ENCODE peak calls at places on chromosomes 5 and 9, in five cellular contexts. Z, U, T, L and A are unnamed samples. For H3K4me1, the result is how much of the 10 kb centered on the place peaks cover.

GRCh38 chr5:158978061-158978745 is 121.5 kb downstream of the EBF1 start:
- DNase-seq in T (no peak), Z (no peak), U (peak), L (no peak), A (no peak)

GRCh38 chr5:96968074-96968473 is 32.2 kb downstream of the LNPEP start:
- DNase-seq in U (peak), L (no peak), T (no peak), Z (no peak), A (no peak)

GRCh38 chr5:149940077-149940574 is 4.5 kb downstream of the PDE6A start:
- DNase-seq in U (no peak), L (no peak), Z (no peak), T (no peak), A (no peak)

GRCh38 chr9:109558718-109559151 is 60.6 kb upstream of the PTPN3 start:
- DNase-seq in U (no peak), Z (no peak), T (no peak), L (no peak), A (no peak)

GRCh38 chr5:1044117-1044516 is 35.5 kb downstream of the NKD2 start:
- DNase-seq in Z (no peak), L (no peak), U (no peak), T (no peak), A (no peak)

GRCh38 chr9:133134419-133135190 is 13.6 kb upstream of the RALGDS start:
- DNase-seq in U (no peak), T (no peak), L (no peak), Z (no peak), A (no peak)

GRCh38 chr9:22079873-22080341 is 70.8 kb upstream of the CDKN2B start:
- DNase-seq in T (no peak), U (peak), L (no peak), Z (no peak), A (no peak)

GRCh38 chr5:537621-538071 is 13.4 kb upstream of the SLC9A3 start:
- DNase-seq in U (no peak), Z (no peak), T (no peak), L (no peak), A (no peak)

GRCh38 chr5:39970117-39970798 is 545.5 kb upstream of the DAB2 start:
- DNase-seq in U (no peak), T (no peak), Z (no peak), L (no peak), A (no peak)

GRCh38 chr5:16675747-16676255 is 59.0 kb upstream of the RETREG1 start:
- DNase-seq in T (no peak), U (no peak), L (no peak), Z (no peak), A (no peak)

GRCh38 chr5:31106259-31106658 is 87.2 kb upstream of the CDH6 start:
- DNase-seq in T (no peak), Z (no peak), L (peak), U (no peak), A (no peak)

GRCh38 chr5:165460911-165461310 is 1955.5 kb downstream of the MAT2B start:
- DNase-seq in L (no peak), T (no peak), U (peak), Z (no peak), A (no peak)

GRCh38 chr5:40221796-40222195 is 457.9 kb upstream of the PTGER4 start:
- DNase-seq in Z (no peak), T (no peak), U (peak), L (no peak), A (no peak)

DNA sequence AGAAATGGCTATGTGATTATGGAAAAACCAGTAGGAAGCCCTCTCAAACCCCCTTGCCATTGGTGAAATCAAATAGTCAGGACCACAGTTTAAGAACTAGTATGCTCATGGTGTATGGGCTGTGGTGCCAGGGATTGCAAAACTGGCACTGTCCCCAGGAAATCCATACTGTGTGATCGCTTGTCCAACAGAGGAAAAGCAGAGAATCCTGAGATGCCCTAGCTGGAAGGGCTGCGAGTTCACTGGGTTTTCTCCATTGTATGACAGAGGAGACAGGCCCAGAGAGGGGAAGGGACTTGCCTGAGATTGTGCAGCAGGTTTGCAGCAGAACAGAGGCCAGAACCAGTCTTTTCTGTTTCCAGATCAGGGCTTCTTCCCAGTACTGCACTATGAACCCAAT is 12.5 kb downstream of the SEC61B start:
- DNase-seq in T (no peak), Z (no peak), U (no peak), L (no peak), A (no peak)
- H3K4me1 ChIP-seq in T (under half), Z (under half), U (under half), L (under half), A (under half)

DNA sequence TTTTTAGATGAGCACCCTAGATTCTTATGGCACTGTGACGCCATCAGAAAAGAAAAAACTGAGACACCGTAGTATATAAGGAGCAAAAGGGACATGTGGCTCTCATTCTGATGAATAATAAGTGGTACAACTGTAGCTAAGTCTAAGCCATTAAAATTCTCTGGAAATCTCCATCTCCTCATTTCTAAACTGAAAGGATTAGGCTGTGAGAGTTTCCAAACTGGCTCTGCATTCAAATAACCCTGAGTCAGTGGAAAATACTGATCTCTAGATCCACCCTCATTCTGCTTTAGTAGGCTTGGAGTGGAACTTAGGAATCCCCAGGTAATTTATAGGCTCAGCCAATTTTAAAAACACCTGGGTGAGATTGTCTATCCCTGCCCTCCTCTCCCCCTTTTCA is 28.5 kb downstream of the PTAR1 start:
- DNase-seq in Z (no peak), U (no peak), T (no peak), L (no peak), A (no peak)
- H3K4me1 ChIP-seq in Z (under half), U (under half), T (under half), L (under half), A (under half)

GRCh38 chr9:93097496-93098205 is 1.6 kb downstream of the CARD19 start:
- DNase-seq in L (no peak), T (no peak), U (peak), Z (no peak), A (peak)
- H3K4me1 ChIP-seq in L (under half), T (half or more), U (under half), Z (half or more), A (under half)

GRCh38 chr5:141513627-141514329 is 24.9 kb downstream of the PCDHGC5 start:
- DNase-seq in U (peak), L (peak), Z (no peak), T (no peak), A (peak)

GRCh38 chr5:141513021-141513626 is 24.2 kb downstream of the PCDHGC5 start:
- DNase-seq in T (no peak), Z (no peak), U (peak), L (peak), A (peak)

GRCh38 chr5:141510850-141511718 is 22.2 kb downstream of the PCDHGC5 start:
- DNase-seq in U (no peak), Z (no peak), T (no peak), L (no peak), A (no peak)

GRCh38 chr5:141511771-141512325 is 23.0 kb downstream of the PCDHGC5 start:
- DNase-seq in U (no peak), L (no peak), Z (no peak), T (no peak), A (no peak)

DNA sequence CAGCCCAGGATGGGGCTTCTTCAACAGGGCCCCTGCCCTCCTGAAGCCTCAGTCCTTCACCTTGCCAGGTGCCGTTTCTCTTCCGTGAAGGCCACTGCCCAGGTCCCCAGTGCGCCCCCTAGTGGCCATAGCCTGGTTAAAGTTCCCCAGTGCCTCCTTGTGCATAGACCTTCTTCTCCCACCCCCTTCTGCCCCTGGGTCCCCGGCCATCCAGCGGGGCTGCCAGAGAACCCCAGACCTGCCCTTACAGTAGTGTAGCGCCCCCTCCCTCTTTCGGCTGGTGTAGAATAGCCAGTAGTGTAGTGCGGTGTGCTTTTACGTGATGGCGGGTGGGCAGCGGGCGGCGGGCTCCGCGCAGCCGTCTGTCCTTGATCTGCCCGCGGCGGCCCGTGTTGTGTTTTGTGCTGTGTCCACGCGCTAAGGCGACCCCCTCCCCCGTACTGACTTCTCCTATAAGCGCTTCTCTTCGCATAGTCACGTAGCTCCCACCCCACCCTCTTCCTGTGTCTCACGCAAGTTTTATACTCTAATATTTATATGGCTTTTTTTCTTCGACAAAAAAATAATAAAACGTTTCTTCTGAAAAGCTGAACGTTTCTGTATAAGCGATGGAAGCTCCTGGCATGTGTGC is 23.6 kb downstream of the PCDHGC5 start:
- DNase-seq in Z (peak), U (peak), L (peak), T (peak), A (peak)
- H3K4me1 ChIP-seq in Z (under half), U (half or more), L (under half), T (under half), A (under half)

GRCh38 chr9:136688274-136689107 is 1.2 kb upstream of the AGPAT2 start:
- DNase-seq in Z (no peak), U (no peak), T (no peak), L (no peak), A (no peak)
- H3K4me1 ChIP-seq in Z (under half), U (under half), T (under half), L (under half), A (under half)

GRCh38 chr5:38540348-38540747 is 16.1 kb downstream of the LIFR start:
- DNase-seq in U (no peak), Z (no peak), T (no peak), L (peak), A (no peak)

GRCh38 chr5:38543886-38544285 is 12.6 kb downstream of the LIFR start:
- DNase-seq in Z (no peak), T (no peak), U (no peak), L (no peak), A (no peak)

GRCh38 chr5:38543074-38543473 is 13.4 kb downstream of the LIFR start:
- DNase-seq in U (no peak), Z (no peak), L (no peak), T (no peak), A (no peak)

GRCh38 chr5:38538161-38538560 is 18.3 kb downstream of the LIFR start:
- DNase-seq in Z (no peak), U (no peak), T (no peak), L (no peak), A (no peak)

DNA sequence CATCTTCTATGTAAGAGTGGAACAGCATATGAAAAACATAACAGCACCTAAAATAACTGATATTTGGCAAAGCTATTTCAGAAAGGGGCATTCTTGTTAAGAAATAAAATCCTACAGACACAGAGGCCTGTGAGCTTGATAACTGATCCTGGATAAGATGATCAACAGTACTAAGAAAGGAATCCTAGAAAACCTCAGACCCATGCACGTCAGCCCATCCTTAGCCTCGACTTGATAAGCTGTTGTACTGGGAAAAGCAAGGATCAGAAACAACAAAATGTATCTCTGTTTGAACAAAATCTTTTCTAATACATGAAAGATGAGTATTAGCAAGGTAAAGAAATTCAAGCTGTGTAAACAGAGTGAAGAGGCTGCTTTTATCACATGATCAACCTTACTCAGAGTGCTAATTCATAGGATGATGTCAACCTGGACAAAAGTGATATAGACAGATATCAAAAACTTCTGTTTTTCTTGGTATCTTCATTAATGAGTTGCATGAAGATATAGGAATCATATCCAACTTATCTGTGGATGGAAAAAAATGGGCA is 15.2 kb downstream of the LIFR start:
- DNase-seq in T (no peak), L (no peak), U (peak), Z (no peak), A (no peak)
- H3K4me1 ChIP-seq in T (under half), L (under half), U (under half), Z (under half), A (under half)

GRCh38 chr5:172745406-172745805 is 25.6 kb downstream of the DUSP1 start:
- DNase-seq in Z (no peak), U (no peak), L (no peak), T (no peak), A (no peak)

GRCh38 chr5:172746725-172747124 is 24.3 kb downstream of the DUSP1 start:
- DNase-seq in T (no peak), Z (no peak), L (no peak), U (no peak), A (no peak)

GRCh38 chr5:172743112-172743959 is 27.7 kb downstream of the DUSP1 start:
- DNase-seq in T (no peak), U (no peak), Z (no peak), L (no peak), A (no peak)

GRCh38 chr5:172745836-172746235 is 25.2 kb downstream of the DUSP1 start:
- DNase-seq in L (no peak), T (no peak), Z (no peak), U (no peak), A (no peak)

DNA sequence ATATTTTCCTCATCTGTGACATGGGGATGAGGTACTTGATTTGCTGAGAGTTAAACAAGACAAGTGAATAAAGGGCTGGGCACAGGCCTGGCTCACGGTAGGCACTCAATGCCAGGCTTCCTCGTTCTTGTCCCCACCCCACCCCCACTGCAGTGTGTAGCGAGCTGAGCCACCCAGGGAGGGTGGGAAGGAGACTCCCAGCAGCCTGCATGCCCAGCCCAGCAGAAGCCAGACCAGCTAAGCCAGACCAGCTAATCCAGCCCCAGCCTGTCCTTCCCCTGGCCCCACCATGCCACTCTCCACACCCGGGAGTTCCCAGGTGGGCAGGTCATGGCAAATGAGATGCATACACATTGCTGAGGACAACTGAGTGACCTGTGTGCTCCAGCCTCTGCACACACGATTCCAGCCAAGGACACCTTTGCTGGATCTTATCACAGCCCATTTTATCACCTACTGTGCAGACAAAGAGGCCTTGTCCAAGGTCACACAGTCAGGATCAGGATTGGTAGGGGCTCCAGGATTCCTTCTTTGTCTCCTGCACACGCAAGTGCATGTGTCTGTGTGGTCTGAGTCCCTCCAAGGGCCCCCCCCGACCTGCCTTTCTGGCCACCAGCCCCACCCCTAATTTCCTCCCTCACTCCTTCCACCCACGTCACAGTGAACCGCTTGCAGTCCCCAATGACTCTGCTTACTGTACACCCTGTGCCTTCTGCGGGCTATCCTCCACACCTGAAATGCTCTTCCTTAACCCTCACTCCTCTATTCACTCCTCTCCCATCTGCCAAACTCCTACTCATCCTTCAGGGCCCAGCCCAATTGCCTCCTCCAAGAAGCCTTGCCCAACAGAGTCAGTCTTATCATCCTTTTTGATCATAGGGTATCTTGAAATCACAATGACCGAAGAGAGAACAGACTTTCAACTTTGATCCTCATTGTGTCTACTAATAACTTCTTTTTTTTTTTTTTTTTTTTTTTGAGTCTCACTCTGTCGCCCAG is 26.6 kb downstream of the DUSP1 start:
- DNase-seq in U (no peak), Z (peak), T (no peak), L (no peak), A (no peak)
- H3K4me1 ChIP-seq in U (under half), Z (under half), T (under half), L (under half), A (under half)

GRCh38 chr5:131212471-131213021 is 41.8 kb downstream of the LYRM7 start:
- DNase-seq in U (no peak), L (no peak), T (no peak), Z (no peak), A (no peak)

GRCh38 chr5:131209175-131209505 is 38.4 kb downstream of the LYRM7 start:
- DNase-seq in T (no peak), U (no peak), Z (no peak), L (no peak), A (no peak)

GRCh38 chr5:131214828-131215227 is 44.1 kb downstream of the LYRM7 start:
- DNase-seq in L (no peak), U (no peak), Z (no peak), T (no peak), A (no peak)

GRCh38 chr5:131209506-131210191 is 38.9 kb downstream of the LYRM7 start:
- DNase-seq in L (peak), U (no peak), T (peak), Z (peak), A (no peak)

DNA sequence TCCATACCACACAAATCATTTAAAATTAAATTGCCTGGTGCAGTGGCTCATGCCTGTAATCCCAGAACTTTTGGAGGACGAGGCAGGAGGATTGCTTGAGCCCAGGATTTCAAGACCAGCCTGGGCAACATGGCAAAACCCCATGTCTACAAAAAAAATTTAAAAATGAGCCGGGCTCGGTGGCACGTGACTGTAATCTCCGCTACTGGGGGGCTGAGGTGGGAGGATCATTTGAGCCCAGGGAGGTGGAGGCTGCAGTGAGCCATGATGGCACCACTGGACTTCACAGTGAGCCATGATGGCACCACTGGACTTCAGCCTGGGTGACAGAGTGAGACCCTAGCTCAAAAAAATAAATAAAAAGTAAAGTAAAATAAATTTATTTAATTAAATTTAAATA is 40.9 kb downstream of the LYRM7 start:
- DNase-seq in Z (no peak), L (no peak), T (no peak), U (no peak), A (no peak)
- H3K4me1 ChIP-seq in Z (half or more), L (under half), T (under half), U (under half), A (under half)

DNA sequence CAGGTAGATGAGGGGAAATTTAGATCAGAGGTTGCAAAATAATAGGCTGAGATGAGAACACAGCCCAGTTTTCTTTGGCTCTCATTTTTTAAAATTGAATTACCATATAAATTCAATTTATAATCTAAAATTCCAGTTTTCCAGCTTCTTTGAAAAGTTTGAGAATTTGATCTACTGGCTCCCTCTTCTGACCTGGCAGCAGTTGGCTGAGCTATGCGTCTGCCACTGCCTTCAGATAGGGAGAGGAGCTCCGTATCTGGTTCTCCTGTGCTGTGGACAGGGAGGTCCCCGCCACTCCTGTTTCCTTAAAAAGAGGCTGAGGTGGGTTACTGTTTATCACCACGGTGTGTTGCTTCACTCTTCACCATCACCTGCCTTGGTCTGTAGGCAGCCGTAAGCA is 103.7 kb downstream of the ARHGAP26 start:
- DNase-seq in T (no peak), U (no peak), Z (no peak), L (no peak), A (no peak)
- H3K4me1 ChIP-seq in T (under half), U (under half), Z (under half), L (under half), A (under half)